ENCODE peak calls at places on chromosomes 7 and 10, in ten cellular contexts. One of them, this sample, is unnamed.

GRCh38 chr7:144436500-144436899 is 33.0 kb upstream of the NOBOX start:
- DNase-seq in BJ: no peak
- DNase-seq in coronary artery: no peak
- DNase-seq in left ventricle myocardium inferior: no peak
- DNase-seq in tibial artery: no peak
- DNase-seq in uterus: no peak
- DNase-seq in heart left ventricle: no peak
- DNase-seq in A549: no peak
- DNase-seq in IMR-90: no peak
- DNase-seq in OCI-LY7: no peak
- DNase-seq in this sample: no peak

GRCh38 chr7:48481235-48481634 is 310.0 kb downstream of the ABCA13 start:
- DNase-seq in BJ: no peak
- DNase-seq in coronary artery: no peak
- DNase-seq in left ventricle myocardium inferior: no peak
- DNase-seq in tibial artery: no peak
- DNase-seq in uterus: no peak
- DNase-seq in heart left ventricle: no peak
- DNase-seq in A549: no peak
- DNase-seq in IMR-90: no peak
- DNase-seq in OCI-LY7: no peak
- DNase-seq in this sample: no peak

GRCh38 chr7:107959527-107959898 is 43.4 kb downstream of the LAMB1 start:
- DNase-seq in BJ: no peak
- DNase-seq in coronary artery: no peak
- DNase-seq in left ventricle myocardium inferior: no peak
- DNase-seq in tibial artery: no peak
- DNase-seq in uterus: no peak
- DNase-seq in heart left ventricle: no peak
- DNase-seq in A549: no peak
- DNase-seq in IMR-90: no peak
- DNase-seq in OCI-LY7: no peak
- DNase-seq in this sample: no peak

GRCh38 chr10:117546630-117547300 is 4.2 kb downstream of the EMX2 start:
- DNase-seq in BJ: no peak
- DNase-seq in coronary artery: no peak
- DNase-seq in left ventricle myocardium inferior: no peak
- DNase-seq in tibial artery: peak; percentile 60
- DNase-seq in uterus: peak; percentile 39
- DNase-seq in heart left ventricle: no peak
- DNase-seq in A549: no peak
- DNase-seq in IMR-90: no peak
- DNase-seq in OCI-LY7: no peak
- DNase-seq in this sample: no peak

GRCh38 chr7:101402081-101402779 is 39.6 kb downstream of the COL26A1 start:
- DNase-seq in BJ: peak; percentile 66
- DNase-seq in coronary artery: no peak
- DNase-seq in left ventricle myocardium inferior: no peak
- DNase-seq in tibial artery: no peak
- DNase-seq in uterus: no peak
- DNase-seq in heart left ventricle: no peak
- DNase-seq in A549: peak; percentile 72
- DNase-seq in IMR-90: peak; percentile 17
- DNase-seq in OCI-LY7: no peak
- DNase-seq in this sample: no peak

GRCh38 chr10:126128581-126128980 is 232.2 kb downstream of the FANK1 start:
- DNase-seq in BJ: no peak
- DNase-seq in coronary artery: no peak
- DNase-seq in left ventricle myocardium inferior: no peak
- DNase-seq in tibial artery: no peak
- DNase-seq in uterus: no peak
- DNase-seq in heart left ventricle: no peak
- DNase-seq in A549: no peak
- DNase-seq in IMR-90: no peak
- DNase-seq in OCI-LY7: no peak
- DNase-seq in this sample: no peak

GRCh38 chr10:69492746-69493462 is 41.6 kb downstream of the TSPAN15 start:
- DNase-seq in BJ: no peak
- DNase-seq in coronary artery: no peak
- DNase-seq in left ventricle myocardium inferior: no peak
- DNase-seq in tibial artery: peak; percentile 60
- DNase-seq in uterus: peak; percentile 26
- DNase-seq in heart left ventricle: no peak
- DNase-seq in A549: no peak
- DNase-seq in IMR-90: no peak
- DNase-seq in OCI-LY7: no peak
- DNase-seq in this sample: no peak

GRCh38 chr7:17915796-17916195 is 24.5 kb downstream of the SNX13 start:
- DNase-seq in BJ: no peak
- DNase-seq in coronary artery: no peak
- DNase-seq in left ventricle myocardium inferior: no peak
- DNase-seq in tibial artery: no peak
- DNase-seq in uterus: no peak
- DNase-seq in heart left ventricle: no peak
- DNase-seq in A549: no peak
- DNase-seq in IMR-90: no peak
- DNase-seq in OCI-LY7: no peak
- DNase-seq in this sample: no peak

GRCh38 chr7:33909312-33909711 is 4.0 kb downstream of the BMPER start:
- DNase-seq in BJ: no peak
- DNase-seq in coronary artery: no peak
- DNase-seq in left ventricle myocardium inferior: no peak
- DNase-seq in tibial artery: no peak
- DNase-seq in uterus: no peak
- DNase-seq in heart left ventricle: no peak
- DNase-seq in A549: no peak
- DNase-seq in IMR-90: no peak
- DNase-seq in OCI-LY7: no peak
- DNase-seq in this sample: no peak

GRCh38 chr7:33904680-33905388 is 505 bp upstream of the BMPER start:
- DNase-seq in BJ: no peak
- DNase-seq in coronary artery: peak; percentile 74
- DNase-seq in left ventricle myocardium inferior: peak; percentile 23
- DNase-seq in tibial artery: peak; percentile 69
- DNase-seq in uterus: peak; percentile 33
- DNase-seq in heart left ventricle: peak; percentile 41
- DNase-seq in A549: peak; percentile 48
- DNase-seq in IMR-90: peak; percentile 59
- DNase-seq in OCI-LY7: no peak
- DNase-seq in this sample: peak; percentile 50

GRCh38 chr7:33907625-33908024 is 2.3 kb downstream of the BMPER start:
- DNase-seq in BJ: no peak
- DNase-seq in coronary artery: no peak
- DNase-seq in left ventricle myocardium inferior: no peak
- DNase-seq in tibial artery: no peak
- DNase-seq in uterus: no peak
- DNase-seq in heart left ventricle: no peak
- DNase-seq in A549: no peak
- DNase-seq in IMR-90: no peak
- DNase-seq in OCI-LY7: no peak
- DNase-seq in this sample: no peak

GRCh38 chr7:33905389-33906032 is at the start of gene BMPER:
- DNase-seq in BJ: no peak
- DNase-seq in coronary artery: peak; percentile 73
- DNase-seq in left ventricle myocardium inferior: peak; percentile 18
- DNase-seq in tibial artery: peak; percentile 63
- DNase-seq in uterus: peak; percentile 41
- DNase-seq in heart left ventricle: peak; percentile 31
- DNase-seq in A549: peak; percentile 43
- DNase-seq in IMR-90: peak; percentile 19
- DNase-seq in OCI-LY7: no peak
- DNase-seq in this sample: peak; percentile 63

DNA sequence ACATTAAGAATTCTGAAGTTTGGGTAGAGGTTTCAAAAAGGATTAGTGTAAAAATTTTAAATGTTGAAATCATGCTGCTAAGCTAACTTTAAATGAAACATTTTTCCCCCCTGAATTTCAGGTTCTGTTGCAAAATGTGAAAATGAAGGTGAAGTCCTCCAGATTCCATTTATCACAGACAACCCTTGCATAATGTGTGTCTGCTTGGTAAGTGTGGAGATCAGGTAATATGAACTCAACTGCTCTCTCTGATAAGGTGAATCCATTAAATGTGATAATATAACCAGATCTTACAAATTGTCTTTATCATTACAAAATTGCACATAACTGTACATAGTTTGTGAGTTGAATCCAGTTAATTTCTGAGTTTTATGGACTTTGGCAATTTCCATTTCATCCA is 1.4 kb downstream of the BMPER start:
- DNase-seq in BJ: no peak
- DNase-seq in coronary artery: no peak
- DNase-seq in left ventricle myocardium inferior: no peak
- DNase-seq in tibial artery: no peak
- DNase-seq in uterus: no peak
- DNase-seq in heart left ventricle: no peak
- DNase-seq in A549: no peak
- DNase-seq in IMR-90: no peak
- DNase-seq in OCI-LY7: no peak
- DNase-seq in this sample: no peak
- H3K4me3 ChIP-seq in BJ: no peak overlapping the region
- H3K4me3 ChIP-seq in coronary artery: no peak overlapping the region
- H3K4me3 ChIP-seq in left ventricle myocardium inferior: no peak overlapping the region
- H3K4me3 ChIP-seq in tibial artery: no peak overlapping the region
- H3K4me3 ChIP-seq in uterus: no peak overlapping the region
- H3K4me3 ChIP-seq in heart left ventricle: no peak overlapping the region
- H3K4me3 ChIP-seq in A549: no peak overlapping the region
- H3K4me3 ChIP-seq in IMR-90: no peak overlapping the region
- H3K4me3 ChIP-seq in OCI-LY7: no peak overlapping the region
- H3K4me3 ChIP-seq in this sample: no peak overlapping the region

GRCh38 chr10:45553613-45554012 is 119.0 kb downstream of the ZFAND4 start:
- DNase-seq in BJ: no peak
- DNase-seq in coronary artery: no peak
- DNase-seq in left ventricle myocardium inferior: no peak
- DNase-seq in tibial artery: no peak
- DNase-seq in uterus: no peak
- DNase-seq in heart left ventricle: no peak
- DNase-seq in A549: no peak
- DNase-seq in IMR-90: no peak
- DNase-seq in OCI-LY7: no peak
- DNase-seq in this sample: no peak

GRCh38 chr10:45560262-45560661 is 112.3 kb downstream of the ZFAND4 start:
- DNase-seq in BJ: no peak
- DNase-seq in coronary artery: no peak
- DNase-seq in left ventricle myocardium inferior: no peak
- DNase-seq in tibial artery: no peak
- DNase-seq in uterus: no peak
- DNase-seq in heart left ventricle: no peak
- DNase-seq in A549: no peak
- DNase-seq in IMR-90: no peak
- DNase-seq in OCI-LY7: no peak
- DNase-seq in this sample: no peak

GRCh38 chr10:45558406-45558805 is 114.2 kb downstream of the ZFAND4 start:
- DNase-seq in BJ: no peak
- DNase-seq in coronary artery: no peak
- DNase-seq in left ventricle myocardium inferior: no peak
- DNase-seq in tibial artery: no peak
- DNase-seq in uterus: no peak
- DNase-seq in heart left ventricle: no peak
- DNase-seq in A549: no peak
- DNase-seq in IMR-90: no peak
- DNase-seq in OCI-LY7: no peak
- DNase-seq in this sample: no peak

GRCh38 chr10:45555789-45556188 is 116.8 kb downstream of the ZFAND4 start:
- DNase-seq in BJ: no peak
- DNase-seq in coronary artery: no peak
- DNase-seq in left ventricle myocardium inferior: no peak
- DNase-seq in tibial artery: no peak
- DNase-seq in uterus: no peak
- DNase-seq in heart left ventricle: no peak
- DNase-seq in A549: no peak
- DNase-seq in IMR-90: peak; percentile 18
- DNase-seq in OCI-LY7: no peak
- DNase-seq in this sample: no peak

DNA sequence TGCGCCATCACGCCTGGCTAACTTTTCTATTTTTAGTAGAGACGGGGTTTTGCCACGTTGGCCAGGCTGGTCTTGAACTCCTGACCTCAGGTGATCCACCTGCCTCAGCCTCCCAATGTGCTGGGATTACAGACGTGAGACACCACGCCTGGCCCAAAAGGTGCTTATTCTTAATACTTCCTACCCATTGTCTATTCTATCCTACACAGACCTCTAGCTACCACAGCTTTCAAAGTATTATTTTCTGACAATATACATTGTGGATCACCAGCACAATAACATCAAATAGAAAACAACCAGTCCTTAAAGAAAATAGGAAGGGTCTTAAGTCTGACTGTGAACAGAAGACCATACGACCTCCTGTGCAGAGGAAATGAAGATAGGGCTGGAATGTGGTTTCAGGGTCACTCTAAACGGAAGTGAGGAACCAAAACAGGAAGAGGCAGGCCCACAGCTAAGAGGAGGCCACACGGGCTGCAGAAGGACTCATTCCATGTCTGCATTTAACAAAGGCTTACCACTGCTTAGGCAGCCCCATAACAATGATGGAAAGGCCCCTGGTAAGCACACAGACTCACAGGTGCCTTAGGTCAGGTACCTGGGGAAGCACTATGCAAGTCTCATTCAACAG is 115.2 kb downstream of the ZFAND4 start:
- DNase-seq in BJ: no peak
- DNase-seq in coronary artery: no peak
- DNase-seq in left ventricle myocardium inferior: no peak
- DNase-seq in tibial artery: no peak
- DNase-seq in uterus: no peak
- DNase-seq in heart left ventricle: no peak
- DNase-seq in A549: no peak
- DNase-seq in IMR-90: no peak
- DNase-seq in OCI-LY7: peak; percentile 63
- DNase-seq in this sample: no peak
- TF ChIP-seq CTCF in BJ: no peak
- TF ChIP-seq CTCF in coronary artery: no peak
- TF ChIP-seq CTCF in left ventricle myocardium inferior: no peak
- TF ChIP-seq CTCF in tibial artery: no peak
- TF ChIP-seq CTCF in uterus: no peak
- TF ChIP-seq CTCF in heart left ventricle: no peak
- TF ChIP-seq CTCF in A549: no peak
- TF ChIP-seq CTCF in IMR-90: no peak
- TF ChIP-seq CTCF in OCI-LY7: no peak
- TF ChIP-seq CTCF in this sample: no peak

GRCh38 chr7:148699024-148699771 is 495 bp downstream of the CUL1 start:
- DNase-seq in BJ: no peak
- DNase-seq in coronary artery: no peak
- DNase-seq in left ventricle myocardium inferior: peak; percentile 61
- DNase-seq in tibial artery: peak; percentile 80
- DNase-seq in uterus: peak; percentile 38
- DNase-seq in heart left ventricle: peak; percentile 74
- DNase-seq in A549: peak; percentile 21
- DNase-seq in IMR-90: peak; percentile 45
- DNase-seq in OCI-LY7: peak; percentile 79
- DNase-seq in this sample: peak; percentile 76

GRCh38 chr7:148701414-148701813 is 2.7 kb downstream of the CUL1 start:
- DNase-seq in BJ: no peak
- DNase-seq in coronary artery: no peak
- DNase-seq in left ventricle myocardium inferior: no peak
- DNase-seq in tibial artery: no peak
- DNase-seq in uterus: no peak
- DNase-seq in heart left ventricle: no peak
- DNase-seq in A549: no peak
- DNase-seq in IMR-90: peak; percentile 38
- DNase-seq in OCI-LY7: no peak
- DNase-seq in this sample: no peak

GRCh38 chr7:148698397-148699023 is at the start of gene CUL1:
- DNase-seq in BJ: no peak
- DNase-seq in coronary artery: peak; percentile 89
- DNase-seq in left ventricle myocardium inferior: peak; percentile 91
- DNase-seq in tibial artery: peak; percentile 94
- DNase-seq in uterus: peak; percentile 82
- DNase-seq in heart left ventricle: peak; percentile 91
- DNase-seq in A549: peak; percentile 39
- DNase-seq in IMR-90: peak; percentile 52
- DNase-seq in OCI-LY7: peak; percentile 84
- DNase-seq in this sample: peak; percentile 83

GRCh38 chr7:148699772-148700629 is 1.3 kb downstream of the CUL1 start:
- DNase-seq in BJ: no peak
- DNase-seq in coronary artery: no peak
- DNase-seq in left ventricle myocardium inferior: no peak
- DNase-seq in tibial artery: no peak
- DNase-seq in uterus: peak; percentile 15
- DNase-seq in heart left ventricle: no peak
- DNase-seq in A549: no peak
- DNase-seq in IMR-90: peak; percentile 39
- DNase-seq in OCI-LY7: peak; percentile 42
- DNase-seq in this sample: no peak

DNA sequence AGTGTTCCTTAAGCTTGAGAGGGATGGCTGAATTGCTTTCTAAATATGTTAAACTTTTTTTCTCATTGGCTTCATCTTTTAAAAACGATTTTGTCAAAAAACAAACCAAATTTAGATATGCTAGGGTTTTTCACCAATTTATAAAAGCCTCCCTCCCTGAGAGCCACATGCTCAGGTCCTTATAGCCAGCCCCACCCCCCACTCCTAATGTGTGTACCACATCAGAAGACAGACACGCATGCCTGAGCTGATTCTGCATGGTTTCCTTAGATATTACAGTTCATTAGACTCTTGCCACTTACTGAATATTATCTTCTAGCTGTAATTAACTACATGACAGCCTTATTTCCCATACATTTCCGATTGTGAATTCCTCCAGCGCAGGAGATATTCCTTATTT is 2.0 kb downstream of the CUL1 start:
- DNase-seq in BJ: no peak
- DNase-seq in coronary artery: no peak
- DNase-seq in left ventricle myocardium inferior: no peak
- DNase-seq in tibial artery: no peak
- DNase-seq in uterus: no peak
- DNase-seq in heart left ventricle: no peak
- DNase-seq in A549: no peak
- DNase-seq in IMR-90: peak; percentile 50
- DNase-seq in OCI-LY7: peak; percentile 65
- DNase-seq in this sample: no peak
- H3K4me3 ChIP-seq in BJ: peak overlapping the region; percentile 87
- H3K4me3 ChIP-seq in coronary artery: peak overlapping the region; percentile 90
- H3K4me3 ChIP-seq in left ventricle myocardium inferior: peak overlapping the region; percentile 88
- H3K4me3 ChIP-seq in tibial artery: peak overlapping the region; percentile 93
- H3K4me3 ChIP-seq in uterus: peak overlapping the region; percentile 84
- H3K4me3 ChIP-seq in heart left ventricle: peak overlapping the region; percentile 85
- H3K4me3 ChIP-seq in A549: peak overlapping the region; percentile 78
- H3K4me3 ChIP-seq in IMR-90: peak overlapping the region; percentile 92
- H3K4me3 ChIP-seq in OCI-LY7: peak overlapping the region; percentile 83
- H3K4me3 ChIP-seq in this sample: peak overlapping the region; percentile 73

GRCh38 chr7:2203551-2204300 is 29.0 kb downstream of the MAD1L1 start:
- DNase-seq in BJ: no peak
- DNase-seq in coronary artery: no peak
- DNase-seq in left ventricle myocardium inferior: no peak
- DNase-seq in tibial artery: peak; percentile 45
- DNase-seq in uterus: peak; percentile 71
- DNase-seq in heart left ventricle: peak; percentile 12
- DNase-seq in A549: no peak
- DNase-seq in IMR-90: peak; percentile 15
- DNase-seq in OCI-LY7: peak; percentile 20
- DNase-seq in this sample: peak; percentile 66
- TF ChIP-seq CTCF in BJ: no peak
- TF ChIP-seq CTCF in coronary artery: no peak
- TF ChIP-seq CTCF in left ventricle myocardium inferior: no peak
- TF ChIP-seq CTCF in tibial artery: no peak
- TF ChIP-seq CTCF in uterus: no peak
- TF ChIP-seq CTCF in heart left ventricle: no peak
- TF ChIP-seq CTCF in A549: no peak
- TF ChIP-seq CTCF in IMR-90: no peak
- TF ChIP-seq CTCF in OCI-LY7: no peak
- TF ChIP-seq CTCF in this sample: peak; percentile 21

This sample was measured in ovary.